ENCODE peak calls at places on chromosomes 11 and 22, in four cellular contexts. X, A, P and E are unnamed samples.

GRCh38 chr22:23233746-23234408 is 53.6 kb downstream of the BCR start:
- DNase-seq in X (peak; percentile 35), A (no peak), P (no peak), E (no peak)

GRCh38 chr11:2912498-2912897 is 16.7 kb downstream of the PHLDA2 start:
- DNase-seq in P (no peak), A (no peak), X (peak; percentile 86), E (no peak)

GRCh38 chr11:17719028-17719939 is at the start of gene MYOD1:
- DNase-seq in P (no peak), A (no peak), X (no peak), E (no peak)

GRCh38 chr11:120489799-120490198 is 21.7 kb upstream of the GRIK4 start:
- DNase-seq in A (no peak), P (no peak), X (no peak), E (no peak)

GRCh38 chr11:1230121-1230455 is 7.2 kb downstream of the MUC5B start:
- DNase-seq in X (no peak), P (no peak), A (no peak), E (no peak)

GRCh38 chr22:45640291-45640940 is 31.2 kb upstream of the ATXN10 start:
- DNase-seq in P (no peak), A (no peak), X (peak; percentile 55), E (no peak)

GRCh38 chr11:130209944-130210854 is 50.6 kb downstream of the ST14 start:
- DNase-seq in A (no peak), X (no peak), P (no peak), E (peak; percentile 3)

GRCh38 chr11:14578551-14578956 is 58.4 kb upstream of the PSMA1 start:
- DNase-seq in P (no peak), A (peak; percentile 47), X (peak; percentile 91), E (peak; percentile 45)

GRCh38 chr11:77370217-77370616 is 68.7 kb upstream of the GDPD4 start:
- DNase-seq in X (no peak), P (no peak), A (no peak), E (no peak)

GRCh38 chr22:43777204-43777671 is 34.9 kb downstream of the EFCAB6 start:
- DNase-seq in P (no peak), A (no peak), X (no peak), E (no peak)

GRCh38 chr11:62497132-62497915 is 49.3 kb downstream of the AHNAK start:
- DNase-seq in A (no peak), P (no peak), X (peak; percentile 85), E (no peak)

GRCh38 chr11:128503231-128503991 is 83.9 kb downstream of the ETS1 start:
- DNase-seq in A (no peak), P (no peak), X (no peak), E (no peak)

GRCh38 chr22:47043835-47044721 is 281.6 kb downstream of the TBC1D22A start:
- DNase-seq in A (no peak), P (no peak), X (peak; percentile 61), E (no peak)

GRCh38 chr11:110199184-110199981 is 97.0 kb downstream of the RDX start:
- DNase-seq in X (no peak), P (no peak), A (no peak), E (no peak)

GRCh38 chr11:130414107-130415088 is 14.0 kb downstream of the ADAMTS8 start:
- DNase-seq in X (no peak), P (no peak), A (no peak), E (no peak)

GRCh38 chr11:62333768-62334167 is 3.5 kb upstream of the ASRGL1 start:
- DNase-seq in P (no peak), A (no peak), X (no peak), E (no peak)

GRCh38 chr11:47617417-47617809 is 23.2 kb upstream of the C1QTNF4 start:
- DNase-seq in A (no peak), X (no peak), P (no peak), E (no peak)

GRCh38 chr22:44337658-44338004 is 24.9 kb upstream of the SHISAL1 start:
- DNase-seq in X (peak; percentile 70), P (no peak), A (no peak), E (no peak)

GRCh38 chr11:126716456-126717083 is 284.0 kb downstream of the KIRREL3 start:
- DNase-seq in X (peak; percentile 57), A (peak; percentile 2), P (no peak), E (peak; percentile 39)

GRCh38 chr11:71420455-71421241 is 27.5 kb downstream of the DHCR7 start:
- DNase-seq in P (no peak), A (no peak), X (peak; percentile 74), E (no peak)

GRCh38 chr11:69686452-69686851 is 11.3 kb upstream of the LTO1 start:
- DNase-seq in A (no peak), X (no peak), P (no peak), E (no peak)

GRCh38 chr11:69525516-69526452 is 44.3 kb downstream of the LINC01488 start:
- DNase-seq in P (no peak), X (no peak), A (no peak), E (no peak)

GRCh38 chr11:13110929-13111812 is 102.1 kb downstream of the RASSF10 start:
- DNase-seq in P (no peak), X (no peak), A (no peak), E (no peak)

GRCh38 chr11:35107866-35108265 is 31.1 kb upstream of the CD44 start:
- DNase-seq in A (no peak), X (peak; percentile 70), P (no peak), E (no peak)

GRCh38 chr22:38202437-38203089 is 769 bp downstream of the MAFF start:
- DNase-seq in A (peak; percentile 36), X (peak; percentile 76), P (peak; percentile 77), E (peak; percentile 58)

GRCh38 chr11:104033561-104033960 is 2.9 kb upstream of the DDI1 start:
- DNase-seq in P (no peak), A (no peak), X (no peak), E (no peak)

GRCh38 chr11:129930306-129930705 is 34.9 kb upstream of the NFRKB start:
- DNase-seq in X (no peak), A (no peak), P (no peak), E (no peak)